ENCODE peak calls at places on chromosomes 4 and X, in eight cellular contexts. A is right cardiac atrium; R is HCEC 1CT; X is NCI-H1105 treated with DMSO at 0.1 percent for 48 hours; B is SW 1271; E is activated CD4-positive, alpha-beta T cell treated with anti-CD3 and anti-CD28 coated beads for 48 hours; W is fibroblast of pulmonary artery; C is M059J. Z is an unnamed sample.

GRCh38 chr4:157170321-157170720 is 50.2 kb upstream of the GRIA2 start:
- DNase-seq in A (no peak), R (no peak), X (peak), B (no peak), E (no peak), W (peak), C (no peak), Z (no peak)

GRCh38 chr4:2964077-2964471 is 703 bp downstream of the GRK4 start:
- DNase-seq in A (no peak), R (no peak), X (no peak), B (no peak), E (no peak), W (no peak), C (no peak), Z (no peak)

GRCh38 chr4:159297088-159297487 is 194.2 kb downstream of the RAPGEF2 start:
- DNase-seq in A (no peak), R (no peak), X (no peak), B (no peak), E (no peak), W (no peak), C (no peak), Z (no peak)

GRCh38 chr4:24067781-24068193 is 177.9 kb upstream of the PPARGC1A start:
- DNase-seq in A (peak), R (peak), X (no peak), B (peak), E (no peak), W (peak), C (peak), Z (peak)

GRCh38 chrX:2374086-2374485 is 126.7 kb downstream of the DHRSX start:
- DNase-seq in A (no peak), R (peak), X (no peak), B (no peak), E (no peak), W (peak), C (peak), Z (no peak)

GRCh38 chr4:33941854-33942253 is 2302.5 kb downstream of the ARAP2 start:
- DNase-seq in A (no peak), R (no peak), X (peak), B (no peak), E (no peak), W (no peak), C (no peak), Z (peak)

GRCh38 chr4:45241976-45242375 is 515.6 kb upstream of the GNPDA2 start:
- DNase-seq in A (no peak), R (no peak), X (peak), B (no peak), E (no peak), W (peak), C (no peak), Z (peak)

GRCh38 chr4:48979897-48980579 is 6.0 kb upstream of the CWH43 start:
- DNase-seq in A (no peak), R (peak), X (no peak), B (no peak), E (no peak), W (peak), C (no peak), Z (no peak)

GRCh38 chr4:8038083-8038482 is 98.4 kb upstream of the AFAP1 start:
- DNase-seq in A (no peak), R (no peak), X (no peak), B (no peak), E (no peak), W (no peak), C (no peak), Z (no peak)

Z was measured in MCF 10A.